ENCODE peak calls at places on chromosomes 12 and 14, in eight cellular contexts. One of them, this sample, is unnamed.

GRCh38 chr14:26820101-26820500 is 222.3 kb upstream of the NOVA1 start:
- DNase-seq in CD8-positive, alpha-beta T cell: no peak
- DNase-seq in pancreas: no peak
- DNase-seq in GM23248: no peak
- DNase-seq in retina: no peak
- DNase-seq in H4: peak
- DNase-seq in sciatic nerve: no peak
- DNase-seq in D721Med: no peak
- DNase-seq in this sample: no peak

GRCh38 chr14:103329421-103330347 is 4.4 kb upstream of the EIF5 start:
- DNase-seq in D721Med: no peak
- DNase-seq in pancreas: no peak
- DNase-seq in H4: peak
- DNase-seq in GM23248: peak
- DNase-seq in sciatic nerve: peak
- DNase-seq in CD8-positive, alpha-beta T cell: no peak
- DNase-seq in retina: no peak
- DNase-seq in this sample: no peak

GRCh38 chr14:70665448-70666363 is 24.0 kb downstream of the TTC9 start:
- DNase-seq in retina: no peak
- DNase-seq in sciatic nerve: no peak
- DNase-seq in GM23248: peak
- DNase-seq in pancreas: peak
- DNase-seq in CD8-positive, alpha-beta T cell: no peak
- DNase-seq in D721Med: no peak
- DNase-seq in H4: no peak
- DNase-seq in this sample: no peak

GRCh38 chr14:95522116-95522515 is 5.7 kb upstream of the SYNE3 start:
- DNase-seq in H4: no peak
- DNase-seq in D721Med: no peak
- DNase-seq in GM23248: no peak
- DNase-seq in CD8-positive, alpha-beta T cell: no peak
- DNase-seq in pancreas: no peak
- DNase-seq in retina: no peak
- DNase-seq in sciatic nerve: no peak
- DNase-seq in this sample: no peak

GRCh38 chr12:84767079-84767478 is 145.5 kb downstream of the SLC6A15 start:
- DNase-seq in sciatic nerve: no peak
- DNase-seq in H4: no peak
- DNase-seq in retina: no peak
- DNase-seq in GM23248: no peak
- DNase-seq in CD8-positive, alpha-beta T cell: no peak
- DNase-seq in D721Med: no peak
- DNase-seq in pancreas: no peak
- DNase-seq in this sample: no peak

GRCh38 chr12:88600272-88600671 is 20.0 kb upstream of the KITLG start:
- DNase-seq in GM23248: peak
- DNase-seq in D721Med: no peak
- DNase-seq in sciatic nerve: no peak
- DNase-seq in pancreas: no peak
- DNase-seq in H4: peak
- DNase-seq in CD8-positive, alpha-beta T cell: no peak
- DNase-seq in retina: no peak
- DNase-seq in this sample: no peak

GRCh38 chr14:90452366-90452765 is 55.5 kb downstream of the CALM1 start:
- DNase-seq in GM23248: no peak
- DNase-seq in CD8-positive, alpha-beta T cell: no peak
- DNase-seq in pancreas: no peak
- DNase-seq in sciatic nerve: no peak
- DNase-seq in H4: no peak
- DNase-seq in retina: no peak
- DNase-seq in D721Med: no peak
- DNase-seq in this sample: no peak

GRCh38 chr12:57726884-57727757 is 11.4 kb downstream of the AGAP2 start:
- DNase-seq in sciatic nerve: no peak
- DNase-seq in pancreas: peak
- DNase-seq in H4: no peak
- DNase-seq in CD8-positive, alpha-beta T cell: no peak
- DNase-seq in retina: peak
- DNase-seq in GM23248: peak
- DNase-seq in D721Med: no peak
- DNase-seq in this sample: no peak

GRCh38 chr12:93378373-93379310 is 917 bp downstream of the NUDT4 start:
- DNase-seq in pancreas: peak
- DNase-seq in retina: peak
- DNase-seq in sciatic nerve: peak
- DNase-seq in CD8-positive, alpha-beta T cell: peak
- DNase-seq in D721Med: no peak
- DNase-seq in GM23248: peak
- DNase-seq in H4: peak
- DNase-seq in this sample: peak

GRCh38 chr14:33934043-33934750 is 16.7 kb downstream of the EGLN3 start:
- DNase-seq in GM23248: no peak
- DNase-seq in H4: no peak
- DNase-seq in pancreas: no peak
- DNase-seq in CD8-positive, alpha-beta T cell: no peak
- DNase-seq in retina: no peak
- DNase-seq in sciatic nerve: no peak
- DNase-seq in D721Med: no peak
- DNase-seq in this sample: no peak

GRCh38 chr12:24742378-24742777 is 206.5 kb downstream of the BCAT1 start:
- DNase-seq in pancreas: no peak
- DNase-seq in CD8-positive, alpha-beta T cell: no peak
- DNase-seq in H4: no peak
- DNase-seq in GM23248: no peak
- DNase-seq in sciatic nerve: no peak
- DNase-seq in D721Med: no peak
- DNase-seq in retina: no peak
- DNase-seq in this sample: no peak

GRCh38 chr14:74265312-74265965 is 26.2 kb downstream of the VSX2 start:
- DNase-seq in retina: no peak
- DNase-seq in GM23248: no peak
- DNase-seq in pancreas: no peak
- DNase-seq in CD8-positive, alpha-beta T cell: no peak
- DNase-seq in H4: no peak
- DNase-seq in sciatic nerve: no peak
- DNase-seq in D721Med: no peak
- DNase-seq in this sample: no peak

GRCh38 chr14:99885649-99885958 is 92.4 kb downstream of the EML1 start:
- DNase-seq in pancreas: no peak
- DNase-seq in CD8-positive, alpha-beta T cell: no peak
- DNase-seq in GM23248: no peak
- DNase-seq in retina: no peak
- DNase-seq in sciatic nerve: no peak
- DNase-seq in H4: no peak
- DNase-seq in D721Med: no peak
- DNase-seq in this sample: no peak

GRCh38 chr12:115667116-115667515 is 610.4 kb downstream of the MED13L start:
- DNase-seq in sciatic nerve: no peak
- DNase-seq in H4: no peak
- DNase-seq in D721Med: no peak
- DNase-seq in pancreas: no peak
- DNase-seq in GM23248: no peak
- DNase-seq in CD8-positive, alpha-beta T cell: no peak
- DNase-seq in retina: no peak
- DNase-seq in this sample: no peak

GRCh38 chr14:36477266-36477665 is 42.8 kb downstream of the NKX2-1 start:
- DNase-seq in H4: peak
- DNase-seq in retina: no peak
- DNase-seq in D721Med: no peak
- DNase-seq in pancreas: no peak
- DNase-seq in CD8-positive, alpha-beta T cell: no peak
- DNase-seq in sciatic nerve: no peak
- DNase-seq in GM23248: no peak
- DNase-seq in this sample: no peak

GRCh38 chr12:38144601-38145436 is 171.8 kb upstream of the ALG10B start:
- DNase-seq in D721Med: no peak
- DNase-seq in CD8-positive, alpha-beta T cell: no peak
- DNase-seq in GM23248: no peak
- DNase-seq in retina: no peak
- DNase-seq in sciatic nerve: no peak
- DNase-seq in H4: no peak
- DNase-seq in pancreas: no peak
- DNase-seq in this sample: no peak

GRCh38 chr12:67853204-67853603 is 136.0 kb upstream of the IFNG-AS1 start:
- DNase-seq in H4: no peak
- DNase-seq in D721Med: no peak
- DNase-seq in retina: no peak
- DNase-seq in GM23248: peak
- DNase-seq in CD8-positive, alpha-beta T cell: no peak
- DNase-seq in pancreas: no peak
- DNase-seq in sciatic nerve: no peak
- DNase-seq in this sample: no peak

GRCh38 chr14:64983439-64984310 is 3.0 kb upstream of the FNTB start:
- DNase-seq in H4: no peak
- DNase-seq in GM23248: peak
- DNase-seq in retina: no peak
- DNase-seq in sciatic nerve: no peak
- DNase-seq in D721Med: no peak
- DNase-seq in pancreas: no peak
- DNase-seq in CD8-positive, alpha-beta T cell: peak
- DNase-seq in this sample: no peak

GRCh38 chr14:88013750-88014349 is 8.9 kb downstream of the GPR65 start:
- DNase-seq in GM23248: peak
- DNase-seq in retina: peak
- DNase-seq in pancreas: peak
- DNase-seq in CD8-positive, alpha-beta T cell: peak
- DNase-seq in H4: peak
- DNase-seq in D721Med: peak
- DNase-seq in sciatic nerve: peak
- DNase-seq in this sample: no peak

GRCh38 chr14:23573384-23573783 is 5.2 kb downstream of the JPH4 start:
- DNase-seq in CD8-positive, alpha-beta T cell: no peak
- DNase-seq in pancreas: no peak
- DNase-seq in sciatic nerve: no peak
- DNase-seq in retina: no peak
- DNase-seq in H4: no peak
- DNase-seq in GM23248: no peak
- DNase-seq in D721Med: no peak
- DNase-seq in this sample: no peak

GRCh38 chr12:46458500-46459106 is 86.0 kb upstream of the SLC38A2 start:
- DNase-seq in retina: no peak
- DNase-seq in D721Med: no peak
- DNase-seq in sciatic nerve: no peak
- DNase-seq in pancreas: no peak
- DNase-seq in H4: no peak
- DNase-seq in CD8-positive, alpha-beta T cell: no peak
- DNase-seq in GM23248: no peak
- DNase-seq in this sample: no peak

GRCh38 chr14:33081259-33081658 is 142.6 kb downstream of the NPAS3 start:
- DNase-seq in GM23248: no peak
- DNase-seq in sciatic nerve: no peak
- DNase-seq in pancreas: no peak
- DNase-seq in CD8-positive, alpha-beta T cell: no peak
- DNase-seq in D721Med: no peak
- DNase-seq in H4: no peak
- DNase-seq in retina: no peak
- DNase-seq in this sample: no peak